ENCODE peak calls at places on chromosomes 2 and 18, in eight cellular contexts. One of them, this sample, is unnamed. For H3K4me1, the result is how much of the 10 kb centered on the place peaks cover.

GRCh38 chr2:28296243-28296642 is 96.4 kb upstream of the FOSL2 start:
- DNase-seq in body of pancreas: no peak
- DNase-seq in naive thymus-derived CD4-positive, alpha-beta T cell: no peak
- DNase-seq in transverse colon: no peak
- DNase-seq in effector memory CD4-positive, alpha-beta T cell: no peak
- DNase-seq in A549: peak
- DNase-seq in gastrocnemius medialis: no peak
- DNase-seq in GM12878: no peak
- DNase-seq in this sample: no peak

GRCh38 chr2:51247252-51247651 is 215.3 kb upstream of the NRXN1 start:
- DNase-seq in body of pancreas: no peak
- DNase-seq in naive thymus-derived CD4-positive, alpha-beta T cell: no peak
- DNase-seq in transverse colon: no peak
- DNase-seq in effector memory CD4-positive, alpha-beta T cell: no peak
- DNase-seq in A549: no peak
- DNase-seq in gastrocnemius medialis: no peak
- DNase-seq in GM12878: no peak
- DNase-seq in this sample: no peak

GRCh38 chr2:102060792-102061191 is 69.0 kb downstream of the IL1R2 start:
- DNase-seq in body of pancreas: no peak
- DNase-seq in naive thymus-derived CD4-positive, alpha-beta T cell: no peak
- DNase-seq in transverse colon: no peak
- DNase-seq in effector memory CD4-positive, alpha-beta T cell: no peak
- DNase-seq in A549: no peak
- DNase-seq in gastrocnemius medialis: no peak
- DNase-seq in GM12878: no peak
- DNase-seq in this sample: no peak

GRCh38 chr2:173355866-173356508 is 1.3 kb downstream of the CDCA7 start:
- DNase-seq in body of pancreas: no peak
- DNase-seq in naive thymus-derived CD4-positive, alpha-beta T cell: peak
- DNase-seq in transverse colon: peak
- DNase-seq in effector memory CD4-positive, alpha-beta T cell: no peak
- DNase-seq in A549: no peak
- DNase-seq in gastrocnemius medialis: no peak
- DNase-seq in GM12878: no peak
- DNase-seq in this sample: no peak

GRCh38 chr2:222733846-222734689 is 62.6 kb downstream of the MOGAT1 start:
- DNase-seq in body of pancreas: peak
- DNase-seq in naive thymus-derived CD4-positive, alpha-beta T cell: no peak
- DNase-seq in transverse colon: no peak
- DNase-seq in effector memory CD4-positive, alpha-beta T cell: no peak
- DNase-seq in A549: no peak
- DNase-seq in gastrocnemius medialis: no peak
- DNase-seq in GM12878: no peak
- DNase-seq in this sample: no peak

GRCh38 chr2:20496069-20496468 is 49.2 kb downstream of the RHOB start:
- DNase-seq in body of pancreas: no peak
- DNase-seq in naive thymus-derived CD4-positive, alpha-beta T cell: no peak
- DNase-seq in transverse colon: no peak
- DNase-seq in effector memory CD4-positive, alpha-beta T cell: no peak
- DNase-seq in A549: peak
- DNase-seq in gastrocnemius medialis: peak
- DNase-seq in GM12878: no peak
- DNase-seq in this sample: no peak

GRCh38 chr2:53403836-53404413 is 363.7 kb upstream of the CHAC2 start:
- DNase-seq in body of pancreas: no peak
- DNase-seq in naive thymus-derived CD4-positive, alpha-beta T cell: no peak
- DNase-seq in transverse colon: no peak
- DNase-seq in effector memory CD4-positive, alpha-beta T cell: no peak
- DNase-seq in A549: peak
- DNase-seq in gastrocnemius medialis: no peak
- DNase-seq in GM12878: no peak
- DNase-seq in this sample: no peak

GRCh38 chr2:186675380-186675779 is 18.5 kb upstream of the FAM171B start:
- DNase-seq in body of pancreas: no peak
- DNase-seq in naive thymus-derived CD4-positive, alpha-beta T cell: no peak
- DNase-seq in transverse colon: no peak
- DNase-seq in effector memory CD4-positive, alpha-beta T cell: no peak
- DNase-seq in A549: no peak
- DNase-seq in gastrocnemius medialis: no peak
- DNase-seq in GM12878: no peak
- DNase-seq in this sample: no peak

GRCh38 chr2:165147201-165148045 is 56.4 kb downstream of the SCN3A start:
- DNase-seq in body of pancreas: no peak
- DNase-seq in naive thymus-derived CD4-positive, alpha-beta T cell: no peak
- DNase-seq in transverse colon: no peak
- DNase-seq in effector memory CD4-positive, alpha-beta T cell: no peak
- DNase-seq in A549: no peak
- DNase-seq in gastrocnemius medialis: no peak
- DNase-seq in GM12878: no peak
- DNase-seq in this sample: no peak

GRCh38 chr2:236874866-236875481 is 210.7 kb upstream of the COPS8 start:
- DNase-seq in body of pancreas: no peak
- DNase-seq in naive thymus-derived CD4-positive, alpha-beta T cell: no peak
- DNase-seq in transverse colon: no peak
- DNase-seq in effector memory CD4-positive, alpha-beta T cell: no peak
- DNase-seq in A549: no peak
- DNase-seq in gastrocnemius medialis: no peak
- DNase-seq in GM12878: no peak
- DNase-seq in this sample: peak

GRCh38 chr18:24443870-24444269 is 16.6 kb upstream of the HRH4 start:
- DNase-seq in body of pancreas: no peak
- DNase-seq in naive thymus-derived CD4-positive, alpha-beta T cell: no peak
- DNase-seq in transverse colon: no peak
- DNase-seq in effector memory CD4-positive, alpha-beta T cell: no peak
- DNase-seq in A549: no peak
- DNase-seq in gastrocnemius medialis: no peak
- DNase-seq in GM12878: no peak
- DNase-seq in this sample: no peak

GRCh38 chr18:58054041-58054733 is 10.2 kb downstream of the NEDD4L start:
- DNase-seq in body of pancreas: peak
- DNase-seq in naive thymus-derived CD4-positive, alpha-beta T cell: no peak
- DNase-seq in transverse colon: no peak
- DNase-seq in effector memory CD4-positive, alpha-beta T cell: no peak
- DNase-seq in A549: peak
- DNase-seq in gastrocnemius medialis: no peak
- DNase-seq in GM12878: no peak
- DNase-seq in this sample: peak

GRCh38 chr2:47784349-47784851 is 1.5 kb downstream of the MSH6 start:
- DNase-seq in body of pancreas: no peak
- DNase-seq in naive thymus-derived CD4-positive, alpha-beta T cell: no peak
- DNase-seq in transverse colon: peak
- DNase-seq in effector memory CD4-positive, alpha-beta T cell: no peak
- DNase-seq in A549: no peak
- DNase-seq in gastrocnemius medialis: no peak
- DNase-seq in GM12878: no peak
- DNase-seq in this sample: no peak

GRCh38 chr2:54471221-54471711 is 15.1 kb downstream of the SPTBN1 start:
- DNase-seq in body of pancreas: peak
- DNase-seq in naive thymus-derived CD4-positive, alpha-beta T cell: no peak
- DNase-seq in transverse colon: no peak
- DNase-seq in effector memory CD4-positive, alpha-beta T cell: no peak
- DNase-seq in A549: peak
- DNase-seq in gastrocnemius medialis: no peak
- DNase-seq in GM12878: peak
- DNase-seq in this sample: no peak

GRCh38 chr2:68766378-68766845 is 31.8 kb downstream of the ARHGAP25 start:
- DNase-seq in body of pancreas: peak
- DNase-seq in naive thymus-derived CD4-positive, alpha-beta T cell: peak
- DNase-seq in transverse colon: peak
- DNase-seq in effector memory CD4-positive, alpha-beta T cell: peak
- DNase-seq in A549: no peak
- DNase-seq in gastrocnemius medialis: no peak
- DNase-seq in GM12878: no peak
- DNase-seq in this sample: peak

GRCh38 chr2:217840522-217840921 is 162.3 kb downstream of the TNS1 start:
- DNase-seq in body of pancreas: no peak
- DNase-seq in naive thymus-derived CD4-positive, alpha-beta T cell: no peak
- DNase-seq in transverse colon: no peak
- DNase-seq in effector memory CD4-positive, alpha-beta T cell: no peak
- DNase-seq in A549: no peak
- DNase-seq in gastrocnemius medialis: no peak
- DNase-seq in GM12878: no peak
- DNase-seq in this sample: no peak
- H3K4me1 ChIP-seq in body of pancreas: under half
- H3K4me1 ChIP-seq in naive thymus-derived CD4-positive, alpha-beta T cell: under half
- H3K4me1 ChIP-seq in transverse colon: under half
- H3K4me1 ChIP-seq in effector memory CD4-positive, alpha-beta T cell: under half
- H3K4me1 ChIP-seq in A549: under half
- H3K4me1 ChIP-seq in gastrocnemius medialis: half or more
- H3K4me1 ChIP-seq in GM12878: under half
- H3K4me1 ChIP-seq in this sample: under half

GRCh38 chr18:77206676-77207370 is 42.8 kb upstream of the GALR1 start:
- DNase-seq in body of pancreas: no peak
- DNase-seq in naive thymus-derived CD4-positive, alpha-beta T cell: no peak
- DNase-seq in transverse colon: no peak
- DNase-seq in effector memory CD4-positive, alpha-beta T cell: no peak
- DNase-seq in A549: no peak
- DNase-seq in gastrocnemius medialis: peak
- DNase-seq in GM12878: no peak
- DNase-seq in this sample: no peak

GRCh38 chr18:77210249-77210648 is 39.4 kb upstream of the GALR1 start:
- DNase-seq in body of pancreas: no peak
- DNase-seq in naive thymus-derived CD4-positive, alpha-beta T cell: no peak
- DNase-seq in transverse colon: no peak
- DNase-seq in effector memory CD4-positive, alpha-beta T cell: no peak
- DNase-seq in A549: no peak
- DNase-seq in gastrocnemius medialis: no peak
- DNase-seq in GM12878: no peak
- DNase-seq in this sample: no peak

GRCh38 chr18:77208969-77209368 is 40.7 kb upstream of the GALR1 start:
- DNase-seq in body of pancreas: peak
- DNase-seq in naive thymus-derived CD4-positive, alpha-beta T cell: peak
- DNase-seq in transverse colon: peak
- DNase-seq in effector memory CD4-positive, alpha-beta T cell: no peak
- DNase-seq in A549: no peak
- DNase-seq in gastrocnemius medialis: no peak
- DNase-seq in GM12878: peak
- DNase-seq in this sample: peak

GRCh38 chr18:77207540-77207939 is 42.1 kb upstream of the GALR1 start:
- DNase-seq in body of pancreas: peak
- DNase-seq in naive thymus-derived CD4-positive, alpha-beta T cell: peak
- DNase-seq in transverse colon: peak
- DNase-seq in effector memory CD4-positive, alpha-beta T cell: peak
- DNase-seq in A549: peak
- DNase-seq in gastrocnemius medialis: peak
- DNase-seq in GM12878: no peak
- DNase-seq in this sample: peak

DNA sequence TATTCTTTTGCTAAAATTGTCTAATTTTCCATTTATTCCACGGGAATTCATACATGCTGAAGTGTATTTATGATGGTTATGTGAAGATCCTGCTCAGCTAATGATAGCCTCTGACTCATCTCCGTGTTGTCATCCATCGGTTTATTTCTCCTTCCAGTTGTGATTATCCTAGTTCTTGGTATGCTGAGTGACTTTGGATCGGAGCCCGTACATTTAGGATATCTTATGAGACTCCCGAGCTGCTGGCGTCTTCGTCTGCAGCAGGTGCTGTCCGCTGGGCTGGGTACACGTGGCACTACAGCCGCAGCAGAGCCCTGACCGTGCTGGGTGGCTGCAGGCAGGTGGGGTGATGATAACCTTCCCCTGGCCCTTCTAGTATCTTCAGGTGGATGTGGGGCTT is 40.1 kb upstream of the GALR1 start:
- DNase-seq in body of pancreas: no peak
- DNase-seq in naive thymus-derived CD4-positive, alpha-beta T cell: no peak
- DNase-seq in transverse colon: no peak
- DNase-seq in effector memory CD4-positive, alpha-beta T cell: no peak
- DNase-seq in A549: no peak
- DNase-seq in gastrocnemius medialis: peak
- DNase-seq in GM12878: no peak
- DNase-seq in this sample: no peak
- H3K4me3 ChIP-seq in body of pancreas: no peak
- H3K4me3 ChIP-seq in naive thymus-derived CD4-positive, alpha-beta T cell: peak
- H3K4me3 ChIP-seq in transverse colon: no peak
- H3K4me3 ChIP-seq in effector memory CD4-positive, alpha-beta T cell: peak
- H3K4me3 ChIP-seq in A549: no peak
- H3K4me3 ChIP-seq in gastrocnemius medialis: no peak
- H3K4me3 ChIP-seq in GM12878: no peak
- H3K4me3 ChIP-seq in this sample: no peak

GRCh38 chr2:231433990-231434389 is 30.3 kb downstream of the NCL start:
- DNase-seq in body of pancreas: no peak
- DNase-seq in naive thymus-derived CD4-positive, alpha-beta T cell: no peak
- DNase-seq in transverse colon: no peak
- DNase-seq in effector memory CD4-positive, alpha-beta T cell: no peak
- DNase-seq in A549: no peak
- DNase-seq in gastrocnemius medialis: no peak
- DNase-seq in GM12878: no peak
- DNase-seq in this sample: no peak
- H3K27ac ChIP-seq in body of pancreas: no peak
- H3K27ac ChIP-seq in naive thymus-derived CD4-positive, alpha-beta T cell: no peak
- H3K27ac ChIP-seq in transverse colon: no peak
- H3K27ac ChIP-seq in effector memory CD4-positive, alpha-beta T cell: no peak
- H3K27ac ChIP-seq in A549: no peak
- H3K27ac ChIP-seq in gastrocnemius medialis: no peak
- H3K27ac ChIP-seq in GM12878: no peak
- H3K27ac ChIP-seq in this sample: no peak

DNA sequence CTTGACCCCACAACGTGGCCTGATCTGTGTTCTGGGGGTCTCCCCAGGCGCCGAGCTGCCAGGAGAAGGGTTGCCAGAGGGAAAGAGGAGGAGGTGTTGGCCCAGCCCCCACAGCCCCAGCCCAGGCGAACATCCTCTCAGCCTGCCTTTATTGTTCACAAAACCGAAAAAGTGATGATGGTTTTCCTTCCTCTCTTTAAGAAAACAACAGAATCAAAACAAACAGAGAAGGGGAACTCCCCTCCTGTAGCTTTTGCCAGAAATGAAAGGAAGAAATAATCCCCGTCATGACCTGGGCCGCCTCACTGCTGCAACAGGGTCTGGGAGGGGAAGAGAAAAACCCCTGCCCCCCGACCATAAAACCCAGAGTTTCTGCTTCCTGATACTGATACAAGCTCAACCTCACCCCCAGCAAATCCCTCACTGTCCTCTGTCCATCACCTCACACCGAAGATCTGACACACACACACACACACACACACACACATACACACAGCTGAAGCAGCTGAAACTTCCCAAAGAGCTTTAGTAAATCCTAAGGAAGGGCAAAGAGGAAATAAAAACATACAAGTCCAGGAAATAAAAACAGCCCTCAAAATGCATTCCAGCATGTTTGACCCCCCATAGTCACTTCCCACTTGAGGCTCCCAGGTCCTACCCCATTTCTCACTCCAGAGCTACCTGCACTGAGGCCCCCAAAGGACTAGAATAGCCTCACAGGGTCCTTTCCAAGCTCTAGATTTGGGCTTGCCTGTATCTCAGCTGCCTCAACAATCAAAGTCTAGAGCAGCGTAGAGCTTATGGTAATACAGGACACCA is 51.8 kb downstream of the ZFP36L2 start:
- DNase-seq in body of pancreas: no peak
- DNase-seq in naive thymus-derived CD4-positive, alpha-beta T cell: peak
- DNase-seq in transverse colon: peak
- DNase-seq in effector memory CD4-positive, alpha-beta T cell: peak
- DNase-seq in A549: no peak
- DNase-seq in gastrocnemius medialis: no peak
- DNase-seq in GM12878: peak
- DNase-seq in this sample: no peak
- H3K4me1 ChIP-seq in body of pancreas: under half
- H3K4me1 ChIP-seq in naive thymus-derived CD4-positive, alpha-beta T cell: half or more
- H3K4me1 ChIP-seq in transverse colon: under half
- H3K4me1 ChIP-seq in effector memory CD4-positive, alpha-beta T cell: half or more
- H3K4me1 ChIP-seq in A549: half or more
- H3K4me1 ChIP-seq in gastrocnemius medialis: under half
- H3K4me1 ChIP-seq in GM12878: under half
- H3K4me1 ChIP-seq in this sample: under half

This sample was measured in lung.